ENCODE peak calls at places on chromosomes 3 and 15, in seven cellular contexts. One of them, this sample, is unnamed.

GRCh38 chr3:141959531-141959920 is 83.1 kb downstream of the ATP1B3 start:
- DNase-seq in psoas muscle: no peak
- DNase-seq in brain microvascular endothelial cell: no peak
- DNase-seq in right lobe of liver: no peak
- DNase-seq in CD14-positive monocyte: no peak
- DNase-seq in AG09309: no peak
- DNase-seq in AG09319: no peak
- DNase-seq in this sample: no peak

GRCh38 chr3:118802325-118803095 is 232.1 kb downstream of the IGSF11 start:
- DNase-seq in psoas muscle: no peak
- DNase-seq in brain microvascular endothelial cell: no peak
- DNase-seq in right lobe of liver: no peak
- DNase-seq in CD14-positive monocyte: no peak
- DNase-seq in AG09309: no peak
- DNase-seq in AG09319: no peak
- DNase-seq in this sample: no peak

GRCh38 chr3:81572201-81572756 is 189.2 kb downstream of the GBE1 start:
- DNase-seq in psoas muscle: no peak
- DNase-seq in brain microvascular endothelial cell: no peak
- DNase-seq in right lobe of liver: no peak
- DNase-seq in CD14-positive monocyte: no peak
- DNase-seq in AG09309: no peak
- DNase-seq in AG09319: no peak
- DNase-seq in this sample: no peak

GRCh38 chr15:90362936-90363212 is 10.8 kb downstream of the ZNF774 start:
- DNase-seq in psoas muscle: no peak
- DNase-seq in brain microvascular endothelial cell: peak; percentile 81
- DNase-seq in right lobe of liver: no peak
- DNase-seq in CD14-positive monocyte: no peak
- DNase-seq in AG09309: peak; percentile 67
- DNase-seq in AG09319: peak; percentile 48
- DNase-seq in this sample: no peak

GRCh38 chr15:25333049-25333448 is 105.8 kb downstream of the UBE3A start:
- DNase-seq in psoas muscle: no peak
- DNase-seq in brain microvascular endothelial cell: no peak
- DNase-seq in right lobe of liver: no peak
- DNase-seq in CD14-positive monocyte: no peak
- DNase-seq in AG09309: no peak
- DNase-seq in AG09319: no peak
- DNase-seq in this sample: no peak

GRCh38 chr3:196499807-196500524 is 3.6 kb downstream of the RNF168 start:
- DNase-seq in psoas muscle: no peak
- DNase-seq in brain microvascular endothelial cell: no peak
- DNase-seq in right lobe of liver: no peak
- DNase-seq in CD14-positive monocyte: no peak
- DNase-seq in AG09309: no peak
- DNase-seq in AG09319: no peak
- DNase-seq in this sample: no peak

GRCh38 chr3:143974181-143974876 is 2.7 kb downstream of the DIPK2A start:
- DNase-seq in psoas muscle: no peak
- DNase-seq in brain microvascular endothelial cell: no peak
- DNase-seq in right lobe of liver: no peak
- DNase-seq in CD14-positive monocyte: no peak
- DNase-seq in AG09309: no peak
- DNase-seq in AG09319: no peak
- DNase-seq in this sample: no peak

GRCh38 chr15:69766156-69766555 is 313.5 kb downstream of the RPLP1 start:
- DNase-seq in psoas muscle: no peak
- DNase-seq in brain microvascular endothelial cell: no peak
- DNase-seq in right lobe of liver: no peak
- DNase-seq in CD14-positive monocyte: no peak
- DNase-seq in AG09309: no peak
- DNase-seq in AG09319: no peak
- DNase-seq in this sample: no peak

GRCh38 chr15:90013503-90013937 is 12.4 kb downstream of the ZNF710 start:
- DNase-seq in psoas muscle: no peak
- DNase-seq in brain microvascular endothelial cell: no peak
- DNase-seq in right lobe of liver: peak; percentile 31
- DNase-seq in CD14-positive monocyte: no peak
- DNase-seq in AG09309: no peak
- DNase-seq in AG09319: no peak
- DNase-seq in this sample: no peak

GRCh38 chr3:33218446-33219174 is at the start of gene SUSD5:
- DNase-seq in psoas muscle: peak; percentile 53
- DNase-seq in brain microvascular endothelial cell: peak; percentile 33
- DNase-seq in right lobe of liver: no peak
- DNase-seq in CD14-positive monocyte: no peak
- DNase-seq in AG09309: no peak
- DNase-seq in AG09319: no peak
- DNase-seq in this sample: peak; percentile 36

GRCh38 chr3:100089802-100090668 is 24.3 kb downstream of the FILIP1L start:
- DNase-seq in psoas muscle: peak; percentile 64
- DNase-seq in brain microvascular endothelial cell: peak; percentile 74
- DNase-seq in right lobe of liver: no peak
- DNase-seq in CD14-positive monocyte: peak; percentile 47
- DNase-seq in AG09309: no peak
- DNase-seq in AG09319: no peak
- DNase-seq in this sample: peak; percentile 49

GRCh38 chr15:68819451-68820204 is 1.1 kb downstream of the ANP32A start:
- DNase-seq in psoas muscle: peak; percentile 77
- DNase-seq in brain microvascular endothelial cell: peak; percentile 31
- DNase-seq in right lobe of liver: peak; percentile 69
- DNase-seq in CD14-positive monocyte: no peak
- DNase-seq in AG09309: no peak
- DNase-seq in AG09319: no peak
- DNase-seq in this sample: peak; percentile 45

GRCh38 chr3:29642393-29643033 is 361.6 kb downstream of the RBMS3 start:
- DNase-seq in psoas muscle: peak; percentile 58
- DNase-seq in brain microvascular endothelial cell: peak; percentile 77
- DNase-seq in right lobe of liver: no peak
- DNase-seq in CD14-positive monocyte: no peak
- DNase-seq in AG09309: peak; percentile 67
- DNase-seq in AG09319: no peak
- DNase-seq in this sample: no peak

GRCh38 chr3:10437272-10437994 is 68.0 kb downstream of the ATP2B2 start:
- DNase-seq in psoas muscle: no peak
- DNase-seq in brain microvascular endothelial cell: peak; percentile 78
- DNase-seq in right lobe of liver: no peak
- DNase-seq in CD14-positive monocyte: no peak
- DNase-seq in AG09309: no peak
- DNase-seq in AG09319: no peak
- DNase-seq in this sample: no peak

GRCh38 chr15:51051776-51052175 is 42.9 kb downstream of the TNFAIP8L3 start:
- DNase-seq in psoas muscle: peak; percentile 70
- DNase-seq in brain microvascular endothelial cell: no peak
- DNase-seq in right lobe of liver: no peak
- DNase-seq in CD14-positive monocyte: no peak
- DNase-seq in AG09309: no peak
- DNase-seq in AG09319: no peak
- DNase-seq in this sample: no peak

GRCh38 chr3:57086201-57086600 is 25.7 kb downstream of the SPATA12 start:
- DNase-seq in psoas muscle: no peak
- DNase-seq in brain microvascular endothelial cell: no peak
- DNase-seq in right lobe of liver: no peak
- DNase-seq in CD14-positive monocyte: no peak
- DNase-seq in AG09309: no peak
- DNase-seq in AG09319: no peak
- DNase-seq in this sample: no peak

GRCh38 chr15:71784719-71785118 is 25.6 kb upstream of the NR2E3 start:
- DNase-seq in psoas muscle: no peak
- DNase-seq in brain microvascular endothelial cell: no peak
- DNase-seq in right lobe of liver: peak; percentile 42
- DNase-seq in CD14-positive monocyte: no peak
- DNase-seq in AG09309: no peak
- DNase-seq in AG09319: no peak
- DNase-seq in this sample: peak; percentile 44

GRCh38 chr15:63283126-63283525 is 5.7 kb downstream of the APH1B start:
- DNase-seq in psoas muscle: peak; percentile 66
- DNase-seq in brain microvascular endothelial cell: no peak
- DNase-seq in right lobe of liver: peak; percentile 55
- DNase-seq in CD14-positive monocyte: peak; percentile 83
- DNase-seq in AG09309: no peak
- DNase-seq in AG09319: no peak
- DNase-seq in this sample: no peak

DNA sequence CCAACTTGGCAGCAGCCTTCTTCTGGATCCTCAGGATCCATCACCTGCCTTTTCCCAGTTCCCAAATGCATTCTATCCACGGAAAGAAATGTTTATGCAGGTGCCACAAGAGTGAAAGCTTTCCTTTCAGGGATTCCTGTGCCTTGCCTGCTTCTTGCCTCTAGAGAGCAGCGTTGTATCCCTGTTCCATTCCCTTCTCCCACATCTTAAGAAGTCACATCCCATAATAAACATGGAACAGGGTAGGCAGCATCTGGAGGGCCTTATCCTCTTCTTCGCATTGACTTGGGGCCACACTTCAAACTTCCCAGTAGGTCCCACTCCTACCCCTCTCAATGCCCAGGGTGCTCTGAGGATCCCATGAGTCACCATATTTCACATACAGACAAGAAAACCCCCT is 72.7 kb upstream of the DCLK3 start:
- DNase-seq in psoas muscle: no peak
- DNase-seq in brain microvascular endothelial cell: no peak
- DNase-seq in right lobe of liver: no peak
- DNase-seq in CD14-positive monocyte: no peak
- DNase-seq in AG09309: no peak
- DNase-seq in AG09319: no peak
- DNase-seq in this sample: no peak
- TF ChIP-seq CTCF in psoas muscle: no peak
- TF ChIP-seq CTCF in brain microvascular endothelial cell: peak; percentile 35
- TF ChIP-seq CTCF in right lobe of liver: no peak
- TF ChIP-seq CTCF in CD14-positive monocyte: no peak
- TF ChIP-seq CTCF in AG09309: no peak
- TF ChIP-seq CTCF in AG09319: peak; percentile 7
- TF ChIP-seq CTCF in this sample: no peak

DNA sequence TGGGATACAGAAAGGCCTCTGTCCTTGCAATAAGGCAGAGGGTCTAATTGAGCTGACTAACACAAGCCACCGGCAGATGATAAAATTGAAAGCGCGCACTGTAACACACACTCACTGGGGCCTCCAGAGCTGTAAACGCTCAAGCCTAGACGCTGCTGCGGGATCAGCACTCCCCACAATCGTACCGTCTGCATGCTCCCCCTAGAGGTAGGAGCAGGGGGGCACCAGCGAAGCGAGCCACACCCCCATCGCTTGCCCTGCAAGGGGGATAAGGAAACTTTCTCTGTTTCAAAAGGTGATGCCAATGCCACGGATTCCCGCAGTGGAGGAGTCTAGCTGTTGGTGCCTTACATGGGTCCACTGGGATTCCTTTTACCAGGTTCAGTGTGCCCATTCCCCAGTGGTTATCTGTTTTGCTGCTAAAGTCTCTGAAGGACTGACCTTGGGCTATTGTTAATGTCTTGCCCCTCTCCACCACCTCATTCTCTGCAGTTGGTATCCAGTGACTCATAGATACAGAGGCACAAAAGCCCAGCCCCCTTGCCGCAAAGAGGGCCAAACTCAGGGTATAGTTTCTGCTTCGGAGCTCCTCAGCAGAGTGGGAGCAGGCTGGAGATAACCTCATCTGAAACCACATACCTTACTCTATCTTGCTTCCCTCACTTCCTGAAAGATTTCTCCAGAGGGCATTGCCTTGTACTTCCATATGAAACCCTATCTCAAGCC is 139.3 kb upstream of the KBTBD8 start:
- DNase-seq in psoas muscle: no peak
- DNase-seq in brain microvascular endothelial cell: no peak
- DNase-seq in right lobe of liver: no peak
- DNase-seq in CD14-positive monocyte: no peak
- DNase-seq in AG09309: no peak
- DNase-seq in AG09319: no peak
- DNase-seq in this sample: no peak
- TF ChIP-seq CTCF in psoas muscle: no peak
- TF ChIP-seq CTCF in brain microvascular endothelial cell: peak; percentile 37
- TF ChIP-seq CTCF in right lobe of liver: no peak
- TF ChIP-seq CTCF in CD14-positive monocyte: no peak
- TF ChIP-seq CTCF in AG09309: no peak
- TF ChIP-seq CTCF in AG09319: no peak
- TF ChIP-seq CTCF in this sample: no peak

GRCh38 chr15:29942144-29942543 is 119.9 kb upstream of the TJP1 start:
- DNase-seq in psoas muscle: no peak
- DNase-seq in brain microvascular endothelial cell: peak; percentile 23
- DNase-seq in right lobe of liver: no peak
- DNase-seq in CD14-positive monocyte: no peak
- DNase-seq in AG09309: no peak
- DNase-seq in AG09319: no peak
- DNase-seq in this sample: no peak

GRCh38 chr15:29936353-29937049 is 114.2 kb upstream of the TJP1 start:
- DNase-seq in psoas muscle: no peak
- DNase-seq in brain microvascular endothelial cell: no peak
- DNase-seq in right lobe of liver: no peak
- DNase-seq in CD14-positive monocyte: no peak
- DNase-seq in AG09309: no peak
- DNase-seq in AG09319: no peak
- DNase-seq in this sample: no peak

GRCh38 chr15:29937956-29938355 is 115.7 kb upstream of the TJP1 start:
- DNase-seq in psoas muscle: no peak
- DNase-seq in brain microvascular endothelial cell: no peak
- DNase-seq in right lobe of liver: no peak
- DNase-seq in CD14-positive monocyte: no peak
- DNase-seq in AG09309: no peak
- DNase-seq in AG09319: no peak
- DNase-seq in this sample: no peak

GRCh38 chr15:29939404-29939803 is 117.1 kb upstream of the TJP1 start:
- DNase-seq in psoas muscle: no peak
- DNase-seq in brain microvascular endothelial cell: no peak
- DNase-seq in right lobe of liver: no peak
- DNase-seq in CD14-positive monocyte: no peak
- DNase-seq in AG09309: no peak
- DNase-seq in AG09319: no peak
- DNase-seq in this sample: no peak

DNA sequence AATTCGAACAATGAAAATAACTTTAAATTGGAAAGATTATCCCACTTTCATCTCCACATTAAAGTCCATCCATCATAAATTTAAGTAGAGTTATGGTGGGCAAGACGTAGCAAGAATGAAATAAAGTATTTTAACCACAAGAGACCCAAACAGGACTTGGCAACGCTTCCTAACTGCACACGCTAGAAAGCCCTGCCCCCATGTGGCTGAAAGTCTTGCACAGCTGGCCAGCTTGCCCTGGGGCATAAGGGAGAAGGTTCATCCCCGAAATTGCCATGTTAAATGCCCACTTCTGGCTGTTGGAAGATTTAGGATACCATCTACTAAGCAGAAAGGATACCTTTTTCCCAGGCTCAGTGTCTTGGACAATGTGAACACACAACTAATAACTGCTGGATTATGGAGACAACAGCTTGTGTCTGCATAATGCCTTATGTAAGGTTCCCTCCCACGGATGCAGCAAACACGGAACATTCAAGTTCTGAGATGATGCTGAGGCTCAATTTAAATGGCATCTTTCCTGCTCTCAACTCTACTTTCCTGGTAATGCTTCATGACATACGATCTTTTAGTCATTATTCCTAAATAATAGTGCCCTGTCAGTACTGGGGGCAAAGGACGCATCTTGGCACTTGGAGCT is 116.6 kb upstream of the TJP1 start:
- DNase-seq in psoas muscle: no peak
- DNase-seq in brain microvascular endothelial cell: no peak
- DNase-seq in right lobe of liver: no peak
- DNase-seq in CD14-positive monocyte: no peak
- DNase-seq in AG09309: no peak
- DNase-seq in AG09319: no peak
- DNase-seq in this sample: no peak
- TF ChIP-seq CTCF in psoas muscle: no peak
- TF ChIP-seq CTCF in brain microvascular endothelial cell: peak; percentile 54
- TF ChIP-seq CTCF in right lobe of liver: peak; percentile 33
- TF ChIP-seq CTCF in CD14-positive monocyte: no peak
- TF ChIP-seq CTCF in AG09309: peak; percentile 16
- TF ChIP-seq CTCF in AG09319: no peak
- TF ChIP-seq CTCF in this sample: no peak

GRCh38 chr3:184289426-184289938 is 9.6 kb upstream of the PSMD2 start:
- DNase-seq in psoas muscle: peak; percentile 71
- DNase-seq in brain microvascular endothelial cell: peak; percentile 29
- DNase-seq in right lobe of liver: peak; percentile 66
- DNase-seq in CD14-positive monocyte: no peak
- DNase-seq in AG09309: no peak
- DNase-seq in AG09319: no peak
- DNase-seq in this sample: peak; percentile 90
- TF ChIP-seq CTCF in psoas muscle: peak; percentile 57
- TF ChIP-seq CTCF in brain microvascular endothelial cell: peak; percentile 76
- TF ChIP-seq CTCF in right lobe of liver: peak; percentile 64
- TF ChIP-seq CTCF in CD14-positive monocyte: peak; percentile 82
- TF ChIP-seq CTCF in AG09309: peak; percentile 70
- TF ChIP-seq CTCF in AG09319: peak; percentile 65
- TF ChIP-seq CTCF in this sample: peak; percentile 97